ENCODE peak calls at places on chromosome 19, in ten cellular contexts. E, X, B, S, F, K, N, I, G and D are unnamed samples. For H3K4me1 and H3K9me3, the result is how much of the 10 kb centered on the place peaks cover.

GRCh38 chr19:4640247-4641000 is 1.1 kb downstream of the TNFAIP8L1 start:
- DNase-seq in E (no peak), X (no peak), B (no peak), S (no peak), F (no peak), K (no peak), N (no peak), I (no peak), G (no peak), D (no peak)

GRCh38 chr19:12800873-12801465 is 631 bp downstream of the PRDX2 start:
- DNase-seq in E (no peak), X (no peak), B (peak), S (no peak), F (no peak), K (no peak), N (peak), I (no peak), G (no peak), D (peak)

GRCh38 chr19:50293263-50294004 is 35.7 kb downstream of the KCNC3 start:
- DNase-seq in E (no peak), X (no peak), B (no peak), S (no peak), F (no peak), K (no peak), N (no peak), I (no peak), G (no peak), D (no peak)

GRCh38 chr19:35120898-35121297 is 5.3 kb downstream of the FXYD3 start:
- DNase-seq in E (no peak), X (no peak), B (no peak), S (no peak), F (no peak), K (no peak), N (peak), I (no peak), G (no peak), D (no peak)

GRCh38 chr19:19534556-19535265 is 3.4 kb upstream of the CILP2 start:
- DNase-seq in E (no peak), X (no peak), B (no peak), S (no peak), F (no peak), K (no peak), N (no peak), I (no peak), G (no peak), D (no peak)

GRCh38 chr19:41050426-41050825 is 37.8 kb upstream of the CYP2A13 start:
- DNase-seq in E (no peak), X (no peak), B (no peak), S (no peak), F (no peak), K (no peak), N (no peak), I (no peak), G (no peak), D (no peak)

GRCh38 chr19:31627824-31628223 is 278.6 kb upstream of the TSHZ3 start:
- DNase-seq in E (no peak), X (no peak), B (no peak), S (no peak), F (no peak), K (no peak), N (no peak), I (no peak), G (no peak), D (no peak)

GRCh38 chr19:43470288-43470687 is 4.9 kb upstream of the LYPD3 start:
- DNase-seq in E (no peak), X (no peak), B (no peak), S (no peak), F (no peak), K (peak), N (peak), I (no peak), G (peak), D (peak)

GRCh38 chr19:42467437-42467760 is 24.7 kb upstream of the CXCL17 start:
- DNase-seq in E (no peak), X (no peak), B (no peak), S (no peak), F (no peak), K (no peak), N (no peak), I (no peak), G (no peak), D (no peak)

GRCh38 chr19:42466521-42467436 is 24.0 kb upstream of the CXCL17 start:
- DNase-seq in E (no peak), X (no peak), B (no peak), S (no peak), F (no peak), K (no peak), N (peak), I (no peak), G (no peak), D (peak)

GRCh38 chr19:42465827-42466280 is 23.1 kb upstream of the CXCL17 start:
- DNase-seq in E (no peak), X (no peak), B (no peak), S (no peak), F (peak), K (no peak), N (no peak), I (no peak), G (no peak), D (no peak)

GRCh38 chr19:42459926-42460325 is 17.2 kb upstream of the CXCL17 start:
- DNase-seq in E (no peak), X (no peak), B (no peak), S (no peak), F (no peak), K (no peak), N (no peak), I (no peak), G (no peak), D (no peak)

DNA sequence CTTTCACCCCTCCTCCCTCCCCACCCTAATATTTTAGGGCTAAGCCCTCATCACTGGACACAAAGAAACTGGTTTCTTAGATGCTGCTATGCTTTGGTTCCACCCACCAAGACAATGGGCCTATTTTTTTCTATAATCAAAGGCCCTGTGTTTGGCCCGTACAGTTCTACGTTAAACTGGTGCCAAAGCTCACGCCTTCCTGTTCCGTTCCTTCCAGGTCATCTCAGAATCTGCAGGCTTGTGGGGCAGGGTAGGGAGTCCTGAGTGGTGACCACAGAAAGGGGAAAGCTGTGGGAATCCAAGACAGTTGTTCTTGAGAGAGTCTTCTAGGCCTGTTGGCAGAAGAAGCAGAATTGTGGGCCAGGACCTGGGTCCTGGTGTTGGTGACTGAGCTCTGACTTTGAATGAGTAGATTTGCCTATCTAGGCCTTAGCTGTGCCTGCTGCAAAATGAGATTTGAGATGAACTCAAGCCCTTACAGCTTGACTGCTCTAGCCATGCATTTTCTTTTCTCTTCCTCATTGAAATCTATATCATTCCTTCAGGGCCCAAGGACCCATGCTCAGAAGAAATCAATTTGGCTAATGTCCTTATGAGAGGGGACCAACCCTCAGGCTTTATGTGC is 19.1 kb upstream of the CXCL17 start:
- DNase-seq in E (no peak), X (no peak), B (no peak), S (no peak), F (no peak), K (no peak), N (no peak), I (no peak), G (no peak), D (no peak)
- H3K4me1 ChIP-seq in E (under half), X (under half), B (under half), S (under half), F (under half), K (under half), N (under half), I (under half), G (under half), D (under half)

GRCh38 chr19:27752530-27753184 is 1460.3 kb downstream of the UQCRFS1 start:
- DNase-seq in E (no peak), X (peak), B (no peak), S (no peak), F (no peak), K (no peak), N (no peak), I (no peak), G (no peak), D (no peak)
- H3K9me3 ChIP-seq in E (under half), X (under half), B (under half), S (under half), F (under half), K (under half), N (under half), I (under half), G (under half), D (under half)

GRCh38 chr19:55676384-55676783 is 1.4 kb downstream of the EPN1 start:
- DNase-seq in E (no peak), X (no peak), B (no peak), S (no peak), F (no peak), K (peak), N (peak), I (no peak), G (no peak), D (peak)
- H3K4me1 ChIP-seq in E (under half), X (under half), B (under half), S (under half), F (half or more), K (under half), N (under half), I (under half), G (under half), D (under half)

DNA sequence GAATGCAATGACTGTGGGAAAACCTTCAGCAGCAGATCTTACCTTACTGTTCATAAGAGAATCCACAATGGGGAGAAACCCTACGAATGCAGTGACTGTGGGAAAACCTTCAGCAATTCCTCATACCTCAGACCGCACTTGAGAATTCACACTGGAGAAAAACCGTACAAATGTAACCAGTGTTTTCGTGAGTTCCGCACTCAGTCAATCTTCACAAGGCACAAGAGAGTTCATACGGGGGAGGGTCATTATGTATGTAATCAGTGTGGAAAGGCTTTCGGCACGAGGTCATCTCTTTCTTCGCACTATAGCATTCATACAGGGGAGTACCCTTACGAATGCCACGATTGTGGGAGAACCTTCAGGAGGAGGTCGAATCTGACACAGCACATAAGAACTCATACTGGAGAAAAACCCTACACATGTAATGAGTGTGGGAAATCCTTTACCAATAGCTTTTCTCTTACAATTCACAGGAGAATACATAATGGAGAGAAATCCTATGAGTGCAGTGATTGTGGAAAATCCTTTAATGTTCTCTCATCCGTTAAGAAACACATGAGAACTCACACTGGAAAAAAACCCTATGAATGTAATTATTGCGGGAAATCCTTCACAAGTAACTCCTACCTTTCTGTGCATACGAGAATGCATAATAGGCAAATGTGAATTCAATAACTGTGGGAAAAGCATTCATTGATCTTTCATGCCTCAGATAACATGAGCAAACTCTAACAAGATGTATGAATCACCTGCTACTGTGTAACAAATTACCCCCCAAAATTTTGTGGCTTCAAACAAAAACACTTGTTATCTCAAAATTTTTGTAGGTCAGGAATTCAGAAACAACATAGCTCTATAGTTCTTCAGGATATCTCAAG is 13.8 kb downstream of the ZNF557 start:
- DNase-seq in E (no peak), X (no peak), B (no peak), S (no peak), F (no peak), K (peak), N (peak), I (no peak), G (peak), D (no peak)
- H3K9me3 ChIP-seq in E (half or more), X (half or more), B (under half), S (half or more), F (under half), K (half or more), N (under half), I (under half), G (half or more), D (half or more)

DNA sequence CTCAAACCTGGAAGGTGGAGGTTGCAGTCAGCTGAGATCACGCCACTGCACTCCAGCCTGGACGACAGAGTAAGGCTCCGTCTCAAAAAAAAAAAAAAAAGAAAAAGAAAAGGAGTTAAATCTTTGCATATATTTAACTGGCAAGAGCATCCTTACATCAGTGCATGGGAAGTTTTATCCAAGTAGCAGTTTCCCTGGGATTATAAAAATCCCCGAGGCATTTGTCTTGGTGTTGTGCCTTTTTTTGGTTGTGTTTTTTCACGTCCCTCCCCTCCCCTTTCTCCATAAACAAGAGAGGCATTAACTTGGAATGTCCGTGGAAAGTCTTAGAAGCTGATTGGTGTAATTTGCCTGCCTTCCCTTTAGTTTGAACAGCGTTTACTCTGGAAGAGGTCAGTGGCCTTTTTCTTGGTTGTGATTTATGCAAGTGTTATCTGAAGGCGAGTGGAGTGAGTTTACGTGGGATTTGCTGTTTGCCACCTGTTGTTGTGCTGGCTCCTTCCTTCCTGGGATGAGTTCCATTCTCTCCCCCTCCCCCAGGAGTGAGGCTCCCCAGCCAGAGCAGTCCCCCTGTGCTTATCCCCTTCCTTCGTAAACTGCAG is 7.1 kb downstream of the ACTN4 start:
- DNase-seq in E (no peak), X (no peak), B (no peak), S (no peak), F (no peak), K (peak), N (no peak), I (no peak), G (peak), D (peak)
- H3K4me1 ChIP-seq in E (half or more), X (half or more), B (half or more), S (under half), F (half or more), K (half or more), N (half or more), I (under half), G (half or more), D (half or more)

DNA sequence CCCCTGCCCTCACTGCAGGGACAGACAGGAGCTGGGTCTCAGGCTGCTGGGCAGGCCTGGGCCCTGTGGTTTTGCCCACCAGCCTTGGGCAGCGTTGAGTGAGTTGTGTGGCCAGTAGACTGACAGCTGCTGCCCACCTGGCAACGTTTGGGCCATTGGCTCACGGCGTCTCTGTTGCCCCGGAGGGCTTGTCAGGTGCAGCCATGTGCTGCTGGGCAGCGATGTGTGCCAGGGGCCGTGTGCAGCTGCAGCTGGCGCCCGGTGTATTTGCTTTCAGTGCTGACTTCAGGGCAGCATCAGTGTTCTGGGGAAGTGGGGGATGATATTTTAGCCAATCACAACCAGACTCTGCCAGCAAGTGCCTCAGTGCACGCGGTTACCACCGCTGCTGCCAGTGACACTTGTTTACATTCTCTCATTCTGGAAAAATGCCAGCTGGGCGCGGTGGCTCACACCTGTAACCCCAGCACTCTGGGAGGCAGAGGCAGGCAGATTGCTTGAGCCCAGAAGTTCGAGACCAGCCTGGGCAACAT is 10.6 kb downstream of the FZR1 start:
- DNase-seq in E (no peak), X (no peak), B (peak), S (no peak), F (peak), K (no peak), N (no peak), I (no peak), G (no peak), D (no peak)
- H3K9me3 ChIP-seq in E (under half), X (under half), B (under half), S (under half), F (under half), K (under half), N (under half), I (under half), G (under half), D (under half)

GRCh38 chr19:42284641-42285341 is 15.7 kb downstream of the CIC start:
- DNase-seq in E (no peak), X (no peak), B (peak), S (no peak), F (peak), K (no peak), N (peak), I (peak), G (peak), D (peak)

GRCh38 chr19:42283248-42284065 is 14.4 kb downstream of the CIC start:
- DNase-seq in E (peak), X (peak), B (peak), S (peak), F (peak), K (peak), N (peak), I (peak), G (peak), D (peak)

GRCh38 chr19:42282810-42283247 is 13.8 kb downstream of the CIC start:
- DNase-seq in E (no peak), X (no peak), B (no peak), S (no peak), F (no peak), K (no peak), N (no peak), I (no peak), G (no peak), D (no peak)

GRCh38 chr19:42285546-42285945 is 16.4 kb upstream of the PRR19 start:
- DNase-seq in E (no peak), X (no peak), B (no peak), S (no peak), F (peak), K (no peak), N (no peak), I (peak), G (no peak), D (peak)

GRCh38 chr19:42284066-42284501 is 15.0 kb downstream of the CIC start:
- DNase-seq in E (no peak), X (no peak), B (peak), S (peak), F (peak), K (peak), N (peak), I (peak), G (peak), D (peak)
- H3K4me1 ChIP-seq in E (under half), X (half or more), B (under half), S (under half), F (half or more), K (under half), N (under half), I (under half), G (half or more), D (under half)

DNA sequence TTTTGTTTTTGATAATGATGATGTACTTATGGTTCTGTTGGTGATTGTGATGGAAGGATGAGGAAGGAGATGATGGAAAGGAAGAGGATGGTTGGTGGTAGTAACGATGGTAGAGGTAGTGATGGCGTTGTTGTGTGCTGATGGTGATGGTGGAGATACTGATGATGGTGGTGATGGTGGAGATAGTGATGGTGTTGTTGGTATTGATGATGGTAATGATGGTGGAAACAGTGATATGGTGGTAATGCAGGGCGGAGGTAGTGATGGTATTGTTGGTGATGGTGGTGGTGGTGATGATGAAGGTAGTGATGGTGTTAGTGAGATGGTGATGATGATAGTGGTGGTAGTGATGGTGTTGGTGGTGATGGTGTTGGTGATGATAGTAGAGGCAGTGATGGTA is 12.7 kb downstream of the CLEC17A start:
- DNase-seq in E (no peak), X (no peak), B (no peak), S (no peak), F (no peak), K (no peak), N (no peak), I (no peak), G (no peak), D (no peak)
- H3K9me3 ChIP-seq in E (under half), X (under half), B (under half), S (under half), F (under half), K (under half), N (under half), I (under half), G (under half), D (under half)

GRCh38 chr19:14005381-14006084 is 587 bp downstream of the RFX1 start:
- DNase-seq in E (peak), X (peak), B (peak), S (peak), F (peak), K (peak), N (peak), I (peak), G (peak), D (peak)

GRCh38 chr19:14004619-14005380 is 1.3 kb downstream of the RFX1 start:
- DNase-seq in E (no peak), X (peak), B (no peak), S (peak), F (peak), K (no peak), N (peak), I (no peak), G (no peak), D (peak)

GRCh38 chr19:14006766-14007562 is 844 bp upstream of the RFX1 start:
- DNase-seq in E (no peak), X (no peak), B (peak), S (no peak), F (no peak), K (no peak), N (no peak), I (peak), G (peak), D (peak)

GRCh38 chr19:14003279-14004051 is 2.7 kb downstream of the RFX1 start:
- DNase-seq in E (no peak), X (no peak), B (no peak), S (no peak), F (no peak), K (no peak), N (peak), I (no peak), G (no peak), D (no peak)

DNA sequence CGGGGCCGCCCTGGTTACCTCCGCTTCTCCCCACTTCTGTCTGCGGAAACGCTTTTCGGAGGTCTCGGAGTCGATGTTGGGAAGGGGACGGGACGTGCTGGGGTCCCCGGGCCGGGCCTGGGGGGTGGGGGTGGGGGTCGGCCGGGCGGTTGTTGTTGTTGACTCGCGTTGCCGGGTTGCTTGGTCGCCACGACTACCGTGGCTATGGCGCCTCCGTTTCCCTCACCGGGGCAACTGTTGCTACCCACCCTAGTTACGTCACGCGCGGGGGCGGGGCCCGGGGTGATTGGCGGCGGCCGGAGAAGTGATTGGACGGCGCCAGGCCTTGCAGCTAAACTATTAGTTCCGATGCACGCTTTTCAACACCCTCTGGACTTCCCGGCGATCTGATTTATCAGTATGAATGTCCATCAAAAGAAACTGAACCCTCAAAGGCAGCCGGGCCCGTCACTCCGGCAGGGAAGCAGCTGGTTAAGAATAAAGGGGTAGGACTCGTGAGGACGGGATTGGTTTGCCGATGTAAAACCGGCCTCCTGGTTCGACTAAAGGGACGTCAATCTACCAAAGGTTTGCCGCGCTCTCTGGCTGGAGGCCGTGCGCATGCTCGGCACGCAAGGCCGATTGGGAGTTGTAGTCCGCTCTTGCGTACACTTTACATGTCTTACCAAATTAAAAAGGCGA is at the start of gene RFX1:
- DNase-seq in E (peak), X (peak), B (peak), S (peak), F (peak), K (peak), N (peak), I (peak), G (peak), D (peak)
- H3K4me1 ChIP-seq in E (under half), X (under half), B (under half), S (under half), F (under half), K (under half), N (under half), I (under half), G (under half), D (under half)